ENCODE peak calls at places on chromosomes 12 and 14, in nine cellular contexts. A, R, F, K, N, W, H, L and D are unnamed samples. For H3K36me3, the result is how much of the 10 kb centered on the place peaks cover.

GRCh38 chr14:63578300-63578699 is 35.1 kb upstream of the PPP2R5E start:
- DNase-seq in A (no peak), R (no peak), F (no peak), K (no peak), N (no peak), W (no peak), H (no peak), L (no peak), D (no peak)

GRCh38 chr14:90491221-90491867 is 94.5 kb downstream of the CALM1 start:
- DNase-seq in A (no peak), R (no peak), F (no peak), K (no peak), N (no peak), W (peak), H (peak), L (no peak), D (peak)

GRCh38 chr14:85003805-85004204 is 526.1 kb upstream of the FLRT2 start:
- DNase-seq in A (no peak), R (no peak), F (no peak), K (no peak), N (no peak), W (no peak), H (no peak), L (no peak), D (no peak)

GRCh38 chr14:50726372-50727107 is 58.4 kb upstream of the SAV1 start:
- DNase-seq in A (no peak), R (no peak), F (no peak), K (peak), N (no peak), W (no peak), H (no peak), L (peak), D (no peak)

GRCh38 chr14:57317248-57317833 is 48.6 kb downstream of the AP5M1 start:
- DNase-seq in A (peak), R (peak), F (peak), K (peak), N (peak), W (peak), H (peak), L (peak), D (no peak)

GRCh38 chr12:47725893-47726292 is 603 bp upstream of the ENDOU start:
- DNase-seq in A (no peak), R (no peak), F (no peak), K (no peak), N (no peak), W (no peak), H (no peak), L (peak), D (no peak)

GRCh38 chr12:54604436-54604835 is 16.0 kb upstream of the PPP1R1A start:
- DNase-seq in A (no peak), R (no peak), F (no peak), K (no peak), N (no peak), W (no peak), H (no peak), L (no peak), D (no peak)

GRCh38 chr12:96247567-96247962 is 53.4 kb downstream of the ELK3 start:
- DNase-seq in A (no peak), R (no peak), F (no peak), K (no peak), N (no peak), W (no peak), H (no peak), L (peak), D (no peak)

GRCh38 chr14:77903233-77903632 is 103.3 kb downstream of the ADCK1 start:
- DNase-seq in A (no peak), R (no peak), F (no peak), K (no peak), N (no peak), W (no peak), H (no peak), L (no peak), D (no peak)

GRCh38 chr14:105528859-105529505 is 2.6 kb downstream of the TMEM121 start:
- DNase-seq in A (no peak), R (no peak), F (no peak), K (no peak), N (no peak), W (no peak), H (no peak), L (no peak), D (no peak)

GRCh38 chr12:122963928-122964240 is 2.4 kb downstream of the ABCB9 start:
- DNase-seq in A (no peak), R (no peak), F (no peak), K (no peak), N (no peak), W (no peak), H (peak), L (no peak), D (peak)

GRCh38 chr12:81222841-81223595 is 145.1 kb downstream of the ACSS3 start:
- DNase-seq in A (no peak), R (no peak), F (no peak), K (no peak), N (no peak), W (no peak), H (no peak), L (no peak), D (no peak)

GRCh38 chr12:21476949-21477348 is 24.5 kb downstream of the RECQL start:
- DNase-seq in A (no peak), R (no peak), F (no peak), K (no peak), N (no peak), W (no peak), H (no peak), L (peak), D (no peak)

GRCh38 chr14:27026097-27026496 is 428.3 kb upstream of the NOVA1 start:
- DNase-seq in A (no peak), R (peak), F (no peak), K (no peak), N (no peak), W (no peak), H (no peak), L (no peak), D (no peak)

GRCh38 chr12:72511906-72512305 is 239.7 kb downstream of the TRHDE start:
- DNase-seq in A (no peak), R (no peak), F (no peak), K (no peak), N (no peak), W (no peak), H (no peak), L (peak), D (no peak)

GRCh38 chr12:25054076-25054782 is 105.3 kb upstream of the BCAT1 start:
- DNase-seq in A (no peak), R (no peak), F (no peak), K (no peak), N (no peak), W (no peak), H (no peak), L (no peak), D (no peak)

GRCh38 chr12:112046003-112046402 is 32.8 kb downstream of the ERP29 start:
- DNase-seq in A (no peak), R (no peak), F (no peak), K (no peak), N (no peak), W (no peak), H (no peak), L (peak), D (no peak)

GRCh38 chr12:29039013-29039412 is 110.1 kb upstream of the FAR2 start:
- DNase-seq in A (no peak), R (no peak), F (no peak), K (no peak), N (no peak), W (peak), H (no peak), L (peak), D (no peak)

GRCh38 chr12:10018390-10018789 is 8.0 kb downstream of the CLEC12B start:
- DNase-seq in A (no peak), R (no peak), F (no peak), K (no peak), N (no peak), W (no peak), H (no peak), L (peak), D (no peak)

GRCh38 chr12:10722905-10723866 is at the start of gene YBX3:
- DNase-seq in A (peak), R (peak), F (peak), K (peak), N (peak), W (peak), H (peak), L (peak), D (peak)

GRCh38 chr14:20346713-20347112 is 3.3 kb downstream of the PARP2 start:
- DNase-seq in A (no peak), R (no peak), F (no peak), K (no peak), N (no peak), W (no peak), H (no peak), L (no peak), D (no peak)

GRCh38 chr14:20343092-20343854 is at the start of gene PARP2:
- DNase-seq in A (peak), R (peak), F (peak), K (peak), N (peak), W (peak), H (peak), L (peak), D (peak)

GRCh38 chr14:20347747-20348146 is 4.3 kb downstream of the PARP2 start:
- DNase-seq in A (no peak), R (no peak), F (no peak), K (no peak), N (no peak), W (no peak), H (no peak), L (no peak), D (no peak)

GRCh38 chr14:20343855-20344205 is 395 bp downstream of the PARP2 start:
- DNase-seq in A (no peak), R (no peak), F (no peak), K (no peak), N (no peak), W (no peak), H (no peak), L (peak), D (no peak)

DNA sequence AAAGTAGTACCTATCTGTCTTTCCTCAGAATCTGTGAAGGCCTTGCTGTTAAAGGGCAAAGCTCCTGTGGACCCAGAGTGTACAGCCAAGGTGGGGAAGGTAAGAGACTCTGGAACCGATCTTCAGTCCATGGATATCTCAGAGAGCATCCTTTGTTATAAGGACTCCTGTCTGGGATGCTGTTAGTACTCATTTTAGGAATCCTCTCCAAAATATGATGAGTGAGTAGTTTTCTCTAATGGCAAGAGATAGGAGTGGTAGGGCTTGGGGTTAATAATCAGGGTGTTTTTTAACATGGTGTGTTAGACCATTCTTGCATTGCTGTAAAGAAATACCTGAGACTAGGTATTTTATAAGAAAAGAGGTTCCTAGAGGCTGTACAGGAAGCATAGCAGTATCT is 1.9 kb downstream of the PARP2 start:
- DNase-seq in A (no peak), R (no peak), F (no peak), K (no peak), N (no peak), W (no peak), H (no peak), L (no peak), D (no peak)
- H3K36me3 ChIP-seq in A (under half), R (under half), F (under half), K (under half), N (under half), W (under half), H (half or more), L (under half), D (under half)

DNA sequence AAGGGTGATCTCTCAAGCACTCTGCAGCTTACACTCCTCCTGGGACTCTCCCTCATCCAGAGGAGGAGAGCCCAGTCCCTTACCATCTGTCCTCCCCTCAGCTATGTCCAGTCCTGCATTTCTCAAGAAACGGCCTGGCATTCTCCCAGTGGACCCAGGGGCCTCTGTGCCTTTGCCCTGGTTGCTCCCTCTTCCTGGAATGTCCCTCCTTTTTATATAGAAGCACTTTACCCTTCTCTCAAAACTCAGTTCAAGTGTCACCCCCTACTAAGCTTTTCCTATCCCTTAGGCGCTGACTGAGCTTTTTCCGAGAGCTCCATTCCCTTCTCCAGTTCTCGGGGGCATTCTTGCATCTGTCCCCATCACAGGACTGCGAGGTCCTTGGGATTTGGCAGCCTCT is 8.9 kb upstream of the GLRX5 start:
- DNase-seq in A (no peak), R (no peak), F (no peak), K (no peak), N (no peak), W (no peak), H (no peak), L (no peak), D (no peak)
- H3K27ac ChIP-seq in A (no peak), R (no peak), F (peak), K (no peak), N (no peak), W (peak), H (peak), L (no peak), D (peak)

DNA sequence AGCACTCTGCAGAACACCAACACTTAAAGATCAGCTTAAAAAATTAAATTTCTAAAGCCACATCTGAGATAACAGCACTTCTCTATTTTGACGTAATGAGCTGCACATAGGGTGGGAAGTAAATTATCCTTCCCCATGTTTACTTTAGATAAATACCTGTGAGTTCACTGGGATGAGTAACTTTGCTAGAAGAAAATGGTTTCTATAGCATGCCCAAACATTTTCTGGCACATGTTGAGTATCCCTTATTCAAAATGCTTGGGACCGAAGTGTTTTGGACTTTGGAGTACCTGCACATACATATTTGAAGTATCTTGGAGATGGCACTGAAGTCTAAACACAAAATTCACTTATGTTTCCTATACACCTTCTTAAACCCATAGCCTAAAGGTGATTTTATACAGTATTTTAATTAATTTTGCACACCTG is 6.6 kb downstream of the SLC38A2 start:
- DNase-seq in A (no peak), R (no peak), F (no peak), K (no peak), N (no peak), W (no peak), H (no peak), L (peak), D (no peak)
- H3K4me3 ChIP-seq in A (no peak), R (no peak), F (peak), K (no peak), N (no peak), W (peak), H (peak), L (peak), D (peak)

GRCh38 chr14:81517798-81518398 is 15.8 kb downstream of the SEL1L start:
- DNase-seq in A (no peak), R (no peak), F (no peak), K (no peak), N (no peak), W (peak), H (peak), L (peak), D (no peak)
- H3K36me3 ChIP-seq in A (under half), R (under half), F (under half), K (under half), N (under half), W (under half), H (under half), L (under half), D (under half)

DNA sequence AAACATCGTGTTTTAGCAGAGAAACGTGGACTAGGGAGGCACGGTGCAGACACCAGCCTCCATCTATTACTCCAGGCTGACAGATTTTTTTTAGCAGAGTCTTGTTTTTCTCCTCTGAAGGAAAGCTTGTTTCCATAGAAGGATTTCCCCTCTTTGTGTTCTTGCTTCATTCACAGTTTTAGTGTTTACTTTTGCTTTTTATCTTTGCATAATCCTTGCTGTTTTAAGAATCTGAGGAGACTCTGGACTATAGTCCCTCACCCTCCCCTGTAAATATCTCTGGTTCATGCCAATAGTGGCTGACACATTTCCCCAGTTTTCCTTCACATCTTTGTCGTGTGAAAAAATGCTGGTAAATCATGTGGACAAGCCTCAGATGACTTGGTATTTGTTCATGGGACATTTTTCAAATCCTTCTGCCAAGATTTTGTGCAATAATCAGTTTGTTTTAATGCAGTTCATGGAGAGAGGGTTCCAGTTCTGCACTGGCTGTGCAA is 39.9 kb upstream of the TMCC3 start:
- DNase-seq in A (no peak), R (no peak), F (no peak), K (no peak), N (no peak), W (no peak), H (no peak), L (peak), D (no peak)
- H3K27ac ChIP-seq in A (no peak), R (no peak), F (no peak), K (no peak), N (no peak), W (peak), H (peak), L (no peak), D (no peak)

DNA sequence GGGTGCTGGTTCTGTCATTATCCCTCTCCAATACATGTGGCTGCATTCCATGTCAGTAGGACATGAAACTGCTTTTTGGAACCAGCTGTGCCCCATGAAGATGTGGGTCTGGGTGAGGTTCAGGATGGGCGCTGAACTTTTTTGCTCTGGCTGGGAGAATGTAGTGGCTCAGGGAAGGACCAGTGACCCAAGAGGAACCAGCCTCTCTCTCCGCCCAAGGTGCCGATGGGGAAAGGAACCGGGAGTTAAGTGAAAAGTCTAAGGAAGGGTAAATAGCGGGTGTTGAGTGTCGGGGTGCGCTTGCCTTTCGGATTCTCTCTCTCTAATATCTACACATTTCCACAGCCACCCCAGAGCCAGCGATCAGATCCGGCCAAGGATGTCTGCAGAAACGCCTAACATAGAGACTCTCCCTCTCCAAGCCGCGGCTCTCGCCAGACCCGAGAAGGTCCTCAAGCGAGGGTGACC is 7.8 kb downstream of the ARHGEF25 start:
- DNase-seq in A (no peak), R (no peak), F (no peak), K (no peak), N (no peak), W (no peak), H (peak), L (no peak), D (no peak)
- H3K4me3 ChIP-seq in A (no peak), R (no peak), F (no peak), K (no peak), N (no peak), W (no peak), H (peak), L (no peak), D (no peak)

DNA sequence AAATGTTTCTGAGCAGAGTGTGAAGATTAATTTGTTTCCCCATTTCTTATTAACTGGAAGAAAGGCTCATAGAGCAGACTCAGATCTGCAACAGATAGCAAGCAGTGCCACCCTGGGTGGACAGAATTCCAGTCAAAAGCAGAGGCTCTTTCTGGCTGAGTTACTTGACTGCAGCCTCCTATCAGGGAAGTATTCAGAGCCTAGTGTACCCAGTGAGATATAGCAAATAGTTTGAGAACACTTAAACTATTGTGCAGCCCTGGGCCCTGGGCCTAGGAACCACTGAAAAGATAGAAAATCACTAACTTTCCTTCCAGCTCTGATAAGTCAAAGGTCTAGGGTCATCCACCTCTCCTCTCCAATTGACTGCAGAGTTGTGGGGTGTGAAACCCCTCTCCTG is 11.2 kb upstream of the AQP2 start:
- DNase-seq in A (no peak), R (no peak), F (no peak), K (no peak), N (no peak), W (no peak), H (no peak), L (no peak), D (no peak)
- H3K36me3 ChIP-seq in A (under half), R (under half), F (under half), K (under half), N (under half), W (under half), H (under half), L (under half), D (under half)